ENCODE peak calls at places on chromosomes 4 and X, in six cellular contexts. One of them, this sample, is unnamed. For H3K4me1, the result is how much of the 10 kb centered on the place peaks cover.

GRCh38 chr4:8830056-8830455 is 41.6 kb downstream of the HMX1 start:
- DNase-seq in SJSA1: peak
- DNase-seq in upper lobe of right lung: peak
- DNase-seq in CD4-positive, alpha-beta memory T cell: no peak
- DNase-seq in GM23248: no peak
- DNase-seq in CD8-positive, alpha-beta memory T cell: no peak
- DNase-seq in this sample: peak

GRCh38 chr4:107500551-107500950 is 219.5 kb downstream of the PAPSS1 start:
- DNase-seq in SJSA1: no peak
- DNase-seq in upper lobe of right lung: no peak
- DNase-seq in CD4-positive, alpha-beta memory T cell: no peak
- DNase-seq in GM23248: no peak
- DNase-seq in CD8-positive, alpha-beta memory T cell: no peak
- DNase-seq in this sample: no peak

GRCh38 chr4:22848332-22848731 is 155.6 kb downstream of the GBA3 start:
- DNase-seq in SJSA1: no peak
- DNase-seq in upper lobe of right lung: no peak
- DNase-seq in CD4-positive, alpha-beta memory T cell: no peak
- DNase-seq in GM23248: no peak
- DNase-seq in CD8-positive, alpha-beta memory T cell: no peak
- DNase-seq in this sample: no peak

GRCh38 chrX:103356023-103356798 is at the start of gene TCEAL9:
- DNase-seq in SJSA1: peak
- DNase-seq in upper lobe of right lung: peak
- DNase-seq in CD4-positive, alpha-beta memory T cell: no peak
- DNase-seq in GM23248: peak
- DNase-seq in CD8-positive, alpha-beta memory T cell: peak
- DNase-seq in this sample: peak

GRCh38 chrX:118437283-118437682 is 58.3 kb upstream of the DOCK11 start:
- DNase-seq in SJSA1: no peak
- DNase-seq in upper lobe of right lung: no peak
- DNase-seq in CD4-positive, alpha-beta memory T cell: no peak
- DNase-seq in GM23248: no peak
- DNase-seq in CD8-positive, alpha-beta memory T cell: no peak
- DNase-seq in this sample: no peak

GRCh38 chrX:122622800-122623199 is 561.3 kb upstream of the GRIA3 start:
- DNase-seq in SJSA1: no peak
- DNase-seq in upper lobe of right lung: no peak
- DNase-seq in CD4-positive, alpha-beta memory T cell: no peak
- DNase-seq in GM23248: no peak
- DNase-seq in CD8-positive, alpha-beta memory T cell: no peak
- DNase-seq in this sample: no peak

GRCh38 chr4:186630128-186630527 is 74.8 kb upstream of the MTNR1A start:
- DNase-seq in SJSA1: no peak
- DNase-seq in upper lobe of right lung: no peak
- DNase-seq in CD4-positive, alpha-beta memory T cell: no peak
- DNase-seq in GM23248: no peak
- DNase-seq in CD8-positive, alpha-beta memory T cell: no peak
- DNase-seq in this sample: no peak

GRCh38 chr4:109708435-109708834 is 5.2 kb upstream of the CASP6 start:
- DNase-seq in SJSA1: no peak
- DNase-seq in upper lobe of right lung: no peak
- DNase-seq in CD4-positive, alpha-beta memory T cell: no peak
- DNase-seq in GM23248: no peak
- DNase-seq in CD8-positive, alpha-beta memory T cell: no peak
- DNase-seq in this sample: no peak

GRCh38 chr4:184806711-184807110 is 19.1 kb downstream of the ACSL1 start:
- DNase-seq in SJSA1: no peak
- DNase-seq in upper lobe of right lung: no peak
- DNase-seq in CD4-positive, alpha-beta memory T cell: no peak
- DNase-seq in GM23248: no peak
- DNase-seq in CD8-positive, alpha-beta memory T cell: no peak
- DNase-seq in this sample: no peak
- H3K4me1 ChIP-seq in SJSA1: under half
- H3K4me1 ChIP-seq in upper lobe of right lung: under half
- H3K4me1 ChIP-seq in CD4-positive, alpha-beta memory T cell: under half
- H3K4me1 ChIP-seq in GM23248: under half
- H3K4me1 ChIP-seq in CD8-positive, alpha-beta memory T cell: under half
- H3K4me1 ChIP-seq in this sample: half or more

GRCh38 chr4:141158219-141158618 is 24.9 kb upstream of the RNF150 start:
- DNase-seq in SJSA1: no peak
- DNase-seq in upper lobe of right lung: no peak
- DNase-seq in CD4-positive, alpha-beta memory T cell: no peak
- DNase-seq in GM23248: peak
- DNase-seq in CD8-positive, alpha-beta memory T cell: no peak
- DNase-seq in this sample: no peak

GRCh38 chr4:141155586-141155985 is 22.3 kb upstream of the RNF150 start:
- DNase-seq in SJSA1: peak
- DNase-seq in upper lobe of right lung: no peak
- DNase-seq in CD4-positive, alpha-beta memory T cell: no peak
- DNase-seq in GM23248: peak
- DNase-seq in CD8-positive, alpha-beta memory T cell: no peak
- DNase-seq in this sample: no peak

GRCh38 chr4:141154725-141155124 is 21.5 kb upstream of the RNF150 start:
- DNase-seq in SJSA1: no peak
- DNase-seq in upper lobe of right lung: no peak
- DNase-seq in CD4-positive, alpha-beta memory T cell: no peak
- DNase-seq in GM23248: no peak
- DNase-seq in CD8-positive, alpha-beta memory T cell: no peak
- DNase-seq in this sample: no peak

GRCh38 chr4:141153751-141154510 is 20.7 kb upstream of the RNF150 start:
- DNase-seq in SJSA1: no peak
- DNase-seq in upper lobe of right lung: no peak
- DNase-seq in CD4-positive, alpha-beta memory T cell: no peak
- DNase-seq in GM23248: no peak
- DNase-seq in CD8-positive, alpha-beta memory T cell: no peak
- DNase-seq in this sample: no peak
- H3K4me3 ChIP-seq in SJSA1: no peak
- H3K4me3 ChIP-seq in upper lobe of right lung: no peak
- H3K4me3 ChIP-seq in CD4-positive, alpha-beta memory T cell: no peak
- H3K4me3 ChIP-seq in GM23248: no peak
- H3K4me3 ChIP-seq in CD8-positive, alpha-beta memory T cell: no peak
- H3K4me3 ChIP-seq in this sample: no peak

DNA sequence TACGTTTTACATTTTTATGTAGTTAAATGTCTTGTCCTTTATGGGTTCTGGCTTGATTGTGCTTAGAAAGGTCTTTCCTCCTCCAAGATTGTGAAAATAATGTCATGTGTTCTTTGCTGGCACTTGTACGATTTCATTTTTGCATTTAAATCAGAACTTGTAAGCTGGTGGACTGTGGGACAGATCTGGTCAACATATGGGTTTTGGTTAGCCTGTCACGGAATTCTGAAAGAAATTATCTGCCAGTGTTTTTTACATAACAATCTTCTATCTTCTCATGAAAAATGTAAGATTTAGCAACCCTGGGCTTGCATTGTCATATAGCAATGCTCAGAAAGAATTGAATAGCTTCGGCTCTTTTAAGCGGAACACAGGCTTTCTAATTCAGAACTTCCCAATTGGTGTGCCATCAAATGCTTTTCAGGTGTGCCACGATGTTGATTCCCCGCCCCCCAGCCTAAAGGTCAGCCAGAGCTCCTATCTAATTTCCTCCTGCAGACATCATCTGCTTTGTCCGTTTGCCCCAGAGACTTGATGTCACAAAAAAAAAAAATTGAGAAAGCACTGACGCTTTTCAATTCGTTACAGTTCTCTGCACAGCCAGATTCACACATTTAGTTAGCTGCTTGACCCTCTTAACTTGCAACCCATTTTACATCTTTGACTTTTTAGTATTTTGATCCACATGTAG is 16.2 kb downstream of the AFF1 start:
- DNase-seq in SJSA1: no peak
- DNase-seq in upper lobe of right lung: no peak
- DNase-seq in CD4-positive, alpha-beta memory T cell: no peak
- DNase-seq in GM23248: no peak
- DNase-seq in CD8-positive, alpha-beta memory T cell: no peak
- DNase-seq in this sample: no peak
- H3K4me1 ChIP-seq in SJSA1: under half
- H3K4me1 ChIP-seq in upper lobe of right lung: under half
- H3K4me1 ChIP-seq in CD4-positive, alpha-beta memory T cell: under half
- H3K4me1 ChIP-seq in GM23248: under half
- H3K4me1 ChIP-seq in CD8-positive, alpha-beta memory T cell: under half
- H3K4me1 ChIP-seq in this sample: under half

GRCh38 chrX:86148594-86148993 is 343 bp downstream of the DACH2 start:
- DNase-seq in SJSA1: no peak
- DNase-seq in upper lobe of right lung: no peak
- DNase-seq in CD4-positive, alpha-beta memory T cell: no peak
- DNase-seq in GM23248: no peak
- DNase-seq in CD8-positive, alpha-beta memory T cell: no peak
- DNase-seq in this sample: no peak
- H3K4me3 ChIP-seq in SJSA1: no peak
- H3K4me3 ChIP-seq in upper lobe of right lung: peak
- H3K4me3 ChIP-seq in CD4-positive, alpha-beta memory T cell: no peak
- H3K4me3 ChIP-seq in GM23248: peak
- H3K4me3 ChIP-seq in CD8-positive, alpha-beta memory T cell: no peak
- H3K4me3 ChIP-seq in this sample: peak

DNA sequence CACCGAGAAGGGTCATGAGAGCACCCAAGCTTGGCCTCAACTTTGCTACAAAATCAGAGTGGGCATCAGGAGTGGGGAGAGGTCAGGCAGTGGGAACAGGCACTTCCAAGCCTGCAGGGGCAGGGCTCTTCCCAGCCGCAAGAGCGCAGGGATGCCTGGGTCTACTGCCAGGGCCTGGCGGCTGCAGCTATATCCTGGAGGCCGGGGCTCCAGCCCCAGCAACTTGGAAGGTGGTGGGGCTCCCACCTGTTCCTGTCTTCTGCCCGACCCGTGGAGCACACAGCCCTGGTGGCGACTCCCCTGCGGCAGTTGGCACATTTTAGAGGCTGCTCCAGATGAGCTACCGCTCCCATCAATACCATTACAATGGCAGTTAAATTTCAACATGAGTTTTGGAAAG is 607.0 kb downstream of the TRAM1L1 start:
- DNase-seq in SJSA1: no peak
- DNase-seq in upper lobe of right lung: no peak
- DNase-seq in CD4-positive, alpha-beta memory T cell: no peak
- DNase-seq in GM23248: no peak
- DNase-seq in CD8-positive, alpha-beta memory T cell: no peak
- DNase-seq in this sample: no peak
- H3K4me1 ChIP-seq in SJSA1: under half
- H3K4me1 ChIP-seq in upper lobe of right lung: under half
- H3K4me1 ChIP-seq in CD4-positive, alpha-beta memory T cell: under half
- H3K4me1 ChIP-seq in GM23248: under half
- H3K4me1 ChIP-seq in CD8-positive, alpha-beta memory T cell: under half
- H3K4me1 ChIP-seq in this sample: under half